ENCODE peak calls at places on chromosomes 3 and 15, in eight cellular contexts. T is esophagus squamous epithelium, J is GM12878, X is Peyer's patch, Q is HCT116, N is endothelial cell of umbilical vein, G is heart left ventricle, U is sigmoid colon. O is an unnamed sample.

GRCh38 chr3:4839278-4839677 is 140.0 kb upstream of the BHLHE40 start:
- DNase-seq in X (no peak), G (no peak), T (no peak), N (no peak), U (no peak), Q (no peak), J (no peak), O (no peak)

GRCh38 chr3:86733257-86733656 is 257.7 kb downstream of the VGLL3 start:
- DNase-seq in N (no peak), Q (no peak), J (no peak), X (no peak), T (no peak), U (no peak), G (no peak), O (no peak)

GRCh38 chr3:191804935-191805334 is 344.0 kb downstream of the PYDC2 start:
- DNase-seq in G (no peak), Q (no peak), J (no peak), N (no peak), X (no peak), T (no peak), U (no peak), O (no peak)

GRCh38 chr3:151091685-151092352 is 6.4 kb downstream of the MED12L start:
- DNase-seq in Q (no peak), X (no peak), U (no peak), N (no peak), T (no peak), G (no peak), J (no peak), O (peak; percentile 3)

GRCh38 chr3:23575697-23576096 is 230.1 kb upstream of the UBE2E1 start:
- DNase-seq in G (no peak), N (no peak), X (no peak), Q (no peak), U (no peak), T (no peak), J (no peak), O (no peak)

GRCh38 chr3:188037965-188038581 is 115.9 kb upstream of the LPP start:
- DNase-seq in Q (no peak), U (no peak), T (no peak), G (no peak), J (no peak), X (no peak), N (no peak), O (no peak)

GRCh38 chr15:96349933-96350292 is 19.4 kb downstream of the NR2F2 start:
- DNase-seq in U (no peak), T (no peak), G (no peak), N (no peak), J (no peak), X (no peak), Q (no peak), O (no peak)

GRCh38 chr3:11185564-11186317 is 31.4 kb downstream of the HRH1 start:
- DNase-seq in T (no peak), J (no peak), U (peak; percentile 92), G (peak; percentile 80), N (peak; percentile 97), X (peak; percentile 62), Q (peak; percentile 83), O (no peak)

GRCh38 chr3:113064183-113064582 is 73.4 kb downstream of the GTPBP8 start:
- DNase-seq in T (no peak), J (no peak), G (no peak), Q (no peak), U (peak; percentile 76), X (no peak), N (no peak), O (no peak)

GRCh38 chr3:176961916-176962315 is 235.4 kb downstream of the TBL1XR1 start:
- DNase-seq in T (no peak), Q (no peak), J (no peak), G (no peak), N (peak; percentile 36), X (no peak), U (no peak), O (no peak)

GRCh38 chr15:63587527-63587926 is 9.7 kb upstream of the FBXL22 start:
- DNase-seq in T (no peak), G (no peak), J (no peak), Q (no peak), X (no peak), U (no peak), N (peak; percentile 36), O (no peak)

GRCh38 chr3:169390310-169390731 is 273.2 kb downstream of the MECOM start:
- DNase-seq in T (no peak), Q (no peak), J (peak; percentile 1), X (peak; percentile 59), N (peak; percentile 80), G (no peak), U (no peak), O (no peak)

GRCh38 chr3:27675287-27675686 is 46.8 kb downstream of the EOMES start:
- DNase-seq in U (no peak), J (no peak), T (no peak), X (no peak), G (no peak), N (peak; percentile 66), Q (no peak), O (no peak)

GRCh38 chr15:62115847-62116246 is 49.1 kb downstream of the C2CD4A start:
- DNase-seq in U (no peak), Q (no peak), J (no peak), G (no peak), N (peak; percentile 47), X (no peak), T (no peak), O (no peak)

GRCh38 chr15:62109457-62109856 is 42.7 kb downstream of the C2CD4A start:
- DNase-seq in U (no peak), G (no peak), J (no peak), T (no peak), N (no peak), X (no peak), Q (no peak), O (no peak)

GRCh38 chr15:62112051-62112450 is 45.3 kb downstream of the C2CD4A start:
- DNase-seq in G (no peak), Q (no peak), U (no peak), X (no peak), N (no peak), T (no peak), J (no peak), O (no peak)

GRCh38 chr15:62110000-62110851 is 43.4 kb downstream of the C2CD4A start:
- DNase-seq in Q (no peak), U (no peak), G (no peak), J (no peak), N (peak; percentile 95), X (no peak), T (no peak), O (no peak)

GRCh38 chr15:62112616-62113593 is 46.1 kb downstream of the C2CD4A start:
- DNase-seq in N (peak; percentile 69), U (no peak), G (no peak), Q (no peak), J (no peak), X (peak; percentile 83), T (no peak), O (no peak)
- TF ChIP-seq CTCF in N (no peak), U (no peak), G (no peak), Q (no peak), J (no peak), X (no peak), T (no peak), O (no peak)

GRCh38 chr3:52289338-52289746 is 1.7 kb downstream of the GLYCTK start:
- DNase-seq in U (peak; percentile 40), J (no peak), G (no peak), N (no peak), X (peak; percentile 66), T (no peak), Q (no peak), O (no peak)
- TF ChIP-seq POLR2A in U (no peak), J (no peak), G (no peak), N (no peak), X (peak; percentile 49), T (no peak), Q (no peak), O (no peak)

GRCh38 chr3:121975702-121976302 is 46.2 kb downstream of the ILDR1 start:
- DNase-seq in Q (no peak), N (peak; percentile 18), G (no peak), T (no peak), X (no peak), J (no peak), U (no peak), O (no peak)
- TF ChIP-seq CTCF in Q (no peak), N (no peak), G (no peak), T (no peak), X (no peak), J (peak; percentile 10), U (no peak), O (no peak)

GRCh38 chr3:70970136-70970535 is 613.4 kb downstream of the FOXP1 start:
- DNase-seq in X (no peak), J (no peak), Q (no peak), U (no peak), T (no peak), G (no peak), N (no peak), O (no peak)
- TF ChIP-seq POLR2A in X (no peak), J (no peak), Q (no peak), U (no peak), T (no peak), G (no peak), N (no peak), O (no peak)

GRCh38 chr3:194253270-194253669 is 97.9 kb downstream of the CPN2 start:
- DNase-seq in T (no peak), N (no peak), G (no peak), J (no peak), X (no peak), Q (no peak), U (no peak), O (no peak)
- TF ChIP-seq CTCF in T (no peak), N (no peak), G (no peak), J (no peak), X (no peak), Q (no peak), U (no peak), O (no peak)

DNA sequence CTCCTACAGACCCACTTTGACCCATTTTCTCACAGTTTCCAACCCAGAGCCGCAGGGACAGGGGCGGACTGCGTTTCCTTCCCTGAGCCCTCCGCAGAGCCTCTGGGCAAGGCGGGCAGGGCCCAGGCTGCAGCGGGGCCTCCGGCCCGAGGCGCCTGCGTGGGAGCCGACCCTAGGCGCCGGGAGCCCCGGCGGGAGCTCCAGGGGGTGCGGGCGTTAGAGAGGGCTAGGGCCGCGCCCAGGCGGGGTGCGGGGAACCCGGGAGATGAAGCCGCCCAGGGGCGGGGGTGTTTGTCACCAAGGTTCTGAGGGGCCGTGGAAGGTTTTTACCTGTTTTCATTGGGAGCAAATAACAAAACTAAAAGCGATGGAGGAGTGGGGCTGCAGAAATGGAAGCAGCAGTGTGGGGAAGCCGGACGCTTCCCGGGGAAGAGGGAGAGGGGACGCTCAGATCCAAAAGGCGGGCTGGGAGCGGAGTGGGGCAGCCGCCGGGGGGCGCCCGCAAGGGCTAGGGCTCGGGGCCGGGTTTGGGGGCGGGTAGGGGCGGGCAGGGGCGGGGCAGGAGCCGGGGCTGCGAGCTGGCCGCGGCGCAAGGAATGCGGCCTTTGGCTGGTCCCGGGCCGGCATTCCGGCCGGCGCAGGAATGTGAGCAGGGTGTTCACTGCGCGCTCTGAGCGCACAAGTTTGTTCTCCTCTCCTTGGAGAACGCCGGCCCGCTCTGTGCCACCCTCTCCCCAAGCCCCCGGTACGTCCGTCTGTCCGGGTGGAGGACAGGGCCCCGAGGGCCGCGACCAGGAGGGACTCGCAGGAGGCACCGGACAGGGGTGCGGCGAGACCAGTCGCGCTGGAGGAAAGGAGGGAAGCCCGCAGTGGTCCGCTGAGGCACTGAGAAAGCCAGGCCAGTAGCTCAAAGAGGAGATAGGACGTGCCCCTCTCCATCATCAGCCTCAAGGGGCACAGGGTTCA is 61.1 kb downstream of the AMOTL2 start:
- DNase-seq in Q (no peak), N (peak; percentile 71), G (peak; percentile 89), U (peak; percentile 91), T (no peak), J (no peak), X (peak; percentile 67), O (no peak)
- TF ChIP-seq POLR2A in Q (peak; percentile 21), N (peak; percentile 88), G (no peak), U (peak; percentile 83), T (no peak), J (no peak), X (no peak), O (no peak)

GRCh38 chr3:126442849-126443229 is 32.9 kb downstream of the ZXDC start:
- DNase-seq in J (no peak), G (no peak), T (no peak), X (no peak), N (no peak), U (peak; percentile 44), Q (no peak), O (no peak)
- TF ChIP-seq CTCF in J (no peak), G (no peak), T (no peak), X (no peak), N (no peak), U (no peak), Q (no peak), O (no peak)